ENCODE peak calls at places on chromosomes 6 and 20, in nine cellular contexts. One of them, this sample, is unnamed.

GRCh38 chr20:53345536-53346070 is 248.0 kb downstream of the ZNF217 start:
- DNase-seq in globus pallidus: no peak
- DNase-seq in naive thymus-derived CD8-positive, alpha-beta T cell: no peak
- DNase-seq in NCI-H2029: no peak
- DNase-seq in fibroblast of the aortic adventitia: no peak
- DNase-seq in T-helper 9 cell: no peak
- DNase-seq in GM23338: no peak
- DNase-seq in progenitor cell of endocrine pancreas: no peak
- DNase-seq in endodermal cell: no peak
- DNase-seq in this sample: no peak

GRCh38 chr6:40962241-40962640 is 76.8 kb downstream of the UNC5CL start:
- DNase-seq in globus pallidus: no peak
- DNase-seq in naive thymus-derived CD8-positive, alpha-beta T cell: no peak
- DNase-seq in NCI-H2029: peak
- DNase-seq in fibroblast of the aortic adventitia: peak
- DNase-seq in T-helper 9 cell: no peak
- DNase-seq in GM23338: no peak
- DNase-seq in progenitor cell of endocrine pancreas: no peak
- DNase-seq in endodermal cell: no peak
- DNase-seq in this sample: peak

GRCh38 chr6:97282726-97283617 is at the start of gene MMS22L:
- DNase-seq in globus pallidus: peak
- DNase-seq in naive thymus-derived CD8-positive, alpha-beta T cell: peak
- DNase-seq in NCI-H2029: peak
- DNase-seq in fibroblast of the aortic adventitia: peak
- DNase-seq in T-helper 9 cell: peak
- DNase-seq in GM23338: peak
- DNase-seq in progenitor cell of endocrine pancreas: peak
- DNase-seq in endodermal cell: peak
- DNase-seq in this sample: peak

GRCh38 chr6:43070028-43070632 is 6.0 kb upstream of the PTK7 start:
- DNase-seq in globus pallidus: no peak
- DNase-seq in naive thymus-derived CD8-positive, alpha-beta T cell: no peak
- DNase-seq in NCI-H2029: no peak
- DNase-seq in fibroblast of the aortic adventitia: peak
- DNase-seq in T-helper 9 cell: no peak
- DNase-seq in GM23338: peak
- DNase-seq in progenitor cell of endocrine pancreas: no peak
- DNase-seq in endodermal cell: peak
- DNase-seq in this sample: peak

GRCh38 chr6:111482236-111482958 is 621 bp downstream of the REV3L start:
- DNase-seq in globus pallidus: peak
- DNase-seq in naive thymus-derived CD8-positive, alpha-beta T cell: peak
- DNase-seq in NCI-H2029: peak
- DNase-seq in fibroblast of the aortic adventitia: peak
- DNase-seq in T-helper 9 cell: peak
- DNase-seq in GM23338: peak
- DNase-seq in progenitor cell of endocrine pancreas: peak
- DNase-seq in endodermal cell: peak
- DNase-seq in this sample: peak

GRCh38 chr6:115932481-115932880 is 128.2 kb downstream of the FRK start:
- DNase-seq in globus pallidus: no peak
- DNase-seq in naive thymus-derived CD8-positive, alpha-beta T cell: no peak
- DNase-seq in NCI-H2029: no peak
- DNase-seq in fibroblast of the aortic adventitia: no peak
- DNase-seq in T-helper 9 cell: no peak
- DNase-seq in GM23338: no peak
- DNase-seq in progenitor cell of endocrine pancreas: no peak
- DNase-seq in endodermal cell: no peak
- DNase-seq in this sample: peak

GRCh38 chr20:57390604-57391438 is at the start of gene RBM38:
- DNase-seq in globus pallidus: peak
- DNase-seq in naive thymus-derived CD8-positive, alpha-beta T cell: peak
- DNase-seq in NCI-H2029: peak
- DNase-seq in fibroblast of the aortic adventitia: peak
- DNase-seq in T-helper 9 cell: peak
- DNase-seq in GM23338: peak
- DNase-seq in progenitor cell of endocrine pancreas: peak
- DNase-seq in endodermal cell: peak
- DNase-seq in this sample: peak

GRCh38 chr6:50098306-50098705 is 48.6 kb upstream of the DEFB112 start:
- DNase-seq in globus pallidus: no peak
- DNase-seq in naive thymus-derived CD8-positive, alpha-beta T cell: no peak
- DNase-seq in NCI-H2029: no peak
- DNase-seq in fibroblast of the aortic adventitia: no peak
- DNase-seq in T-helper 9 cell: no peak
- DNase-seq in GM23338: no peak
- DNase-seq in progenitor cell of endocrine pancreas: no peak
- DNase-seq in endodermal cell: no peak
- DNase-seq in this sample: no peak

GRCh38 chr20:52595492-52595891 is 376.7 kb upstream of the TSHZ2 start:
- DNase-seq in globus pallidus: no peak
- DNase-seq in naive thymus-derived CD8-positive, alpha-beta T cell: no peak
- DNase-seq in NCI-H2029: no peak
- DNase-seq in fibroblast of the aortic adventitia: no peak
- DNase-seq in T-helper 9 cell: no peak
- DNase-seq in GM23338: no peak
- DNase-seq in progenitor cell of endocrine pancreas: no peak
- DNase-seq in endodermal cell: no peak
- DNase-seq in this sample: no peak

GRCh38 chr20:40753472-40753871 is 64.4 kb upstream of the MAFB start:
- DNase-seq in globus pallidus: no peak
- DNase-seq in naive thymus-derived CD8-positive, alpha-beta T cell: no peak
- DNase-seq in NCI-H2029: no peak
- DNase-seq in fibroblast of the aortic adventitia: no peak
- DNase-seq in T-helper 9 cell: no peak
- DNase-seq in GM23338: no peak
- DNase-seq in progenitor cell of endocrine pancreas: no peak
- DNase-seq in endodermal cell: peak
- DNase-seq in this sample: no peak

GRCh38 chr6:170107606-170108222 is 183.2 kb downstream of the DLL1 start:
- DNase-seq in globus pallidus: no peak
- DNase-seq in naive thymus-derived CD8-positive, alpha-beta T cell: no peak
- DNase-seq in NCI-H2029: no peak
- DNase-seq in fibroblast of the aortic adventitia: no peak
- DNase-seq in T-helper 9 cell: no peak
- DNase-seq in GM23338: no peak
- DNase-seq in progenitor cell of endocrine pancreas: no peak
- DNase-seq in endodermal cell: peak
- DNase-seq in this sample: no peak

GRCh38 chr6:142476446-142476845 is 174.6 kb downstream of the ADGRG6 start:
- DNase-seq in globus pallidus: no peak
- DNase-seq in naive thymus-derived CD8-positive, alpha-beta T cell: no peak
- DNase-seq in NCI-H2029: no peak
- DNase-seq in fibroblast of the aortic adventitia: no peak
- DNase-seq in T-helper 9 cell: no peak
- DNase-seq in GM23338: no peak
- DNase-seq in progenitor cell of endocrine pancreas: no peak
- DNase-seq in endodermal cell: no peak
- DNase-seq in this sample: no peak

GRCh38 chr6:166830185-166830890 is 126.0 kb downstream of the RNASET2 start:
- DNase-seq in globus pallidus: peak
- DNase-seq in naive thymus-derived CD8-positive, alpha-beta T cell: no peak
- DNase-seq in NCI-H2029: no peak
- DNase-seq in fibroblast of the aortic adventitia: no peak
- DNase-seq in T-helper 9 cell: no peak
- DNase-seq in GM23338: no peak
- DNase-seq in progenitor cell of endocrine pancreas: no peak
- DNase-seq in endodermal cell: no peak
- DNase-seq in this sample: no peak

GRCh38 chr6:140609321-140609720 is 1234.9 kb upstream of the CITED2 start:
- DNase-seq in globus pallidus: no peak
- DNase-seq in naive thymus-derived CD8-positive, alpha-beta T cell: no peak
- DNase-seq in NCI-H2029: no peak
- DNase-seq in fibroblast of the aortic adventitia: no peak
- DNase-seq in T-helper 9 cell: no peak
- DNase-seq in GM23338: no peak
- DNase-seq in progenitor cell of endocrine pancreas: no peak
- DNase-seq in endodermal cell: no peak
- DNase-seq in this sample: no peak

GRCh38 chr6:118578617-118579016 is 30.5 kb downstream of the PLN start:
- DNase-seq in globus pallidus: no peak
- DNase-seq in naive thymus-derived CD8-positive, alpha-beta T cell: no peak
- DNase-seq in NCI-H2029: no peak
- DNase-seq in fibroblast of the aortic adventitia: no peak
- DNase-seq in T-helper 9 cell: no peak
- DNase-seq in GM23338: peak
- DNase-seq in progenitor cell of endocrine pancreas: no peak
- DNase-seq in endodermal cell: no peak
- DNase-seq in this sample: no peak

GRCh38 chr20:33789858-33790182 is 21.3 kb upstream of the CHMP4B start:
- DNase-seq in globus pallidus: no peak
- DNase-seq in naive thymus-derived CD8-positive, alpha-beta T cell: no peak
- DNase-seq in NCI-H2029: no peak
- DNase-seq in fibroblast of the aortic adventitia: no peak
- DNase-seq in T-helper 9 cell: no peak
- DNase-seq in GM23338: no peak
- DNase-seq in progenitor cell of endocrine pancreas: no peak
- DNase-seq in endodermal cell: no peak
- DNase-seq in this sample: no peak

GRCh38 chr6:2104524-2104880 is 140.9 kb downstream of the GMDS start:
- DNase-seq in globus pallidus: no peak
- DNase-seq in naive thymus-derived CD8-positive, alpha-beta T cell: no peak
- DNase-seq in NCI-H2029: no peak
- DNase-seq in fibroblast of the aortic adventitia: no peak
- DNase-seq in T-helper 9 cell: no peak
- DNase-seq in GM23338: no peak
- DNase-seq in progenitor cell of endocrine pancreas: no peak
- DNase-seq in endodermal cell: no peak
- DNase-seq in this sample: no peak

GRCh38 chr6:20770776-20771175 is 236.5 kb downstream of the CDKAL1 start:
- DNase-seq in globus pallidus: no peak
- DNase-seq in naive thymus-derived CD8-positive, alpha-beta T cell: no peak
- DNase-seq in NCI-H2029: no peak
- DNase-seq in fibroblast of the aortic adventitia: no peak
- DNase-seq in T-helper 9 cell: no peak
- DNase-seq in GM23338: no peak
- DNase-seq in progenitor cell of endocrine pancreas: no peak
- DNase-seq in endodermal cell: no peak
- DNase-seq in this sample: no peak

GRCh38 chr6:160030103-160030502 is 61.2 kb downstream of the IGF2R start:
- DNase-seq in globus pallidus: peak
- DNase-seq in naive thymus-derived CD8-positive, alpha-beta T cell: no peak
- DNase-seq in NCI-H2029: peak
- DNase-seq in fibroblast of the aortic adventitia: peak
- DNase-seq in T-helper 9 cell: no peak
- DNase-seq in GM23338: peak
- DNase-seq in progenitor cell of endocrine pancreas: no peak
- DNase-seq in endodermal cell: peak
- DNase-seq in this sample: peak

GRCh38 chr20:34045294-34045693 is 51.6 kb downstream of the RALY start:
- DNase-seq in globus pallidus: no peak
- DNase-seq in naive thymus-derived CD8-positive, alpha-beta T cell: no peak
- DNase-seq in NCI-H2029: peak
- DNase-seq in fibroblast of the aortic adventitia: peak
- DNase-seq in T-helper 9 cell: no peak
- DNase-seq in GM23338: no peak
- DNase-seq in progenitor cell of endocrine pancreas: no peak
- DNase-seq in endodermal cell: no peak
- DNase-seq in this sample: peak

GRCh38 chr6:10217111-10217510 is 197.8 kb downstream of the TFAP2A start:
- DNase-seq in globus pallidus: no peak
- DNase-seq in naive thymus-derived CD8-positive, alpha-beta T cell: no peak
- DNase-seq in NCI-H2029: no peak
- DNase-seq in fibroblast of the aortic adventitia: no peak
- DNase-seq in T-helper 9 cell: no peak
- DNase-seq in GM23338: no peak
- DNase-seq in progenitor cell of endocrine pancreas: no peak
- DNase-seq in endodermal cell: no peak
- DNase-seq in this sample: no peak

GRCh38 chr20:35953411-35954199 is 697 bp downstream of the SCAND1 start:
- DNase-seq in globus pallidus: no peak
- DNase-seq in naive thymus-derived CD8-positive, alpha-beta T cell: peak
- DNase-seq in NCI-H2029: peak
- DNase-seq in fibroblast of the aortic adventitia: no peak
- DNase-seq in T-helper 9 cell: peak
- DNase-seq in GM23338: peak
- DNase-seq in progenitor cell of endocrine pancreas: peak
- DNase-seq in endodermal cell: peak
- DNase-seq in this sample: peak

GRCh38 chr6:53325785-53326184 is 23.0 kb downstream of the ELOVL5 start:
- DNase-seq in globus pallidus: no peak
- DNase-seq in naive thymus-derived CD8-positive, alpha-beta T cell: no peak
- DNase-seq in NCI-H2029: no peak
- DNase-seq in fibroblast of the aortic adventitia: peak
- DNase-seq in T-helper 9 cell: no peak
- DNase-seq in GM23338: no peak
- DNase-seq in progenitor cell of endocrine pancreas: no peak
- DNase-seq in endodermal cell: no peak
- DNase-seq in this sample: no peak

GRCh38 chr6:56808871-56809359 is 146.0 kb upstream of the BEND6 start:
- DNase-seq in globus pallidus: no peak
- DNase-seq in naive thymus-derived CD8-positive, alpha-beta T cell: no peak
- DNase-seq in NCI-H2029: no peak
- DNase-seq in fibroblast of the aortic adventitia: peak
- DNase-seq in T-helper 9 cell: no peak
- DNase-seq in GM23338: peak
- DNase-seq in progenitor cell of endocrine pancreas: no peak
- DNase-seq in endodermal cell: no peak
- DNase-seq in this sample: peak

GRCh38 chr20:4736875-4737274 is 15.2 kb downstream of the PRND start:
- DNase-seq in globus pallidus: no peak
- DNase-seq in naive thymus-derived CD8-positive, alpha-beta T cell: no peak
- DNase-seq in NCI-H2029: no peak
- DNase-seq in fibroblast of the aortic adventitia: no peak
- DNase-seq in T-helper 9 cell: no peak
- DNase-seq in GM23338: no peak
- DNase-seq in progenitor cell of endocrine pancreas: no peak
- DNase-seq in endodermal cell: peak
- DNase-seq in this sample: no peak

GRCh38 chr20:35523298-35523888 is 6.1 kb downstream of the C20orf173 start:
- DNase-seq in globus pallidus: no peak
- DNase-seq in naive thymus-derived CD8-positive, alpha-beta T cell: no peak
- DNase-seq in NCI-H2029: no peak
- DNase-seq in fibroblast of the aortic adventitia: no peak
- DNase-seq in T-helper 9 cell: no peak
- DNase-seq in GM23338: peak
- DNase-seq in progenitor cell of endocrine pancreas: no peak
- DNase-seq in endodermal cell: peak
- DNase-seq in this sample: peak

GRCh38 chr20:46610145-46610544 is 41.1 kb downstream of the SLC13A3 start:
- DNase-seq in globus pallidus: no peak
- DNase-seq in naive thymus-derived CD8-positive, alpha-beta T cell: no peak
- DNase-seq in NCI-H2029: no peak
- DNase-seq in fibroblast of the aortic adventitia: no peak
- DNase-seq in T-helper 9 cell: no peak
- DNase-seq in GM23338: no peak
- DNase-seq in progenitor cell of endocrine pancreas: no peak
- DNase-seq in endodermal cell: no peak
- DNase-seq in this sample: no peak

GRCh38 chr6:106122306-106122940 is 36.3 kb downstream of the PRDM1 start:
- DNase-seq in globus pallidus: no peak
- DNase-seq in naive thymus-derived CD8-positive, alpha-beta T cell: no peak
- DNase-seq in NCI-H2029: peak
- DNase-seq in fibroblast of the aortic adventitia: no peak
- DNase-seq in T-helper 9 cell: no peak
- DNase-seq in GM23338: no peak
- DNase-seq in progenitor cell of endocrine pancreas: no peak
- DNase-seq in endodermal cell: no peak
- DNase-seq in this sample: no peak

GRCh38 chr6:90460067-90460466 is 126.8 kb downstream of the MAP3K7 start:
- DNase-seq in globus pallidus: no peak
- DNase-seq in naive thymus-derived CD8-positive, alpha-beta T cell: no peak
- DNase-seq in NCI-H2029: no peak
- DNase-seq in fibroblast of the aortic adventitia: no peak
- DNase-seq in T-helper 9 cell: no peak
- DNase-seq in GM23338: no peak
- DNase-seq in progenitor cell of endocrine pancreas: no peak
- DNase-seq in endodermal cell: no peak
- DNase-seq in this sample: no peak

This sample was measured in cardiac fibroblast.